ENCODE peak calls at places on chromosome 21, in ten cellular contexts. W is fibroblast of mammary gland, R is astrocyte, S is mesendoderm, P is aorta, E is hepatocyte, J is coronary artery, Z is GM12865, M is fibroblast of lung, V is AG04450. Y is an unnamed sample.

GRCh38 chr21:29477941-29478340 is 179.2 kb downstream of the BACH1 start:
- DNase-seq in E (no peak), V (no peak), M (peak; percentile 82), W (peak; percentile 86), P (no peak), S (no peak), J (no peak), Z (no peak), R (peak; percentile 85), Y (peak; percentile 58)

GRCh38 chr21:20030390-20030789 is 967.8 kb upstream of the NCAM2 start:
- DNase-seq in Z (no peak), E (no peak), P (no peak), W (no peak), R (no peak), M (no peak), J (no peak), S (no peak), V (no peak), Y (no peak)

GRCh38 chr21:25983745-25984144 is 186.8 kb downstream of the APP start:
- DNase-seq in J (no peak), S (peak; percentile 39), V (no peak), P (no peak), R (no peak), E (no peak), Z (no peak), M (no peak), W (no peak), Y (peak; percentile 33)

GRCh38 chr21:25764065-25764464 is 29.3 kb downstream of the GABPA start:
- DNase-seq in W (no peak), E (no peak), Z (no peak), R (no peak), M (no peak), S (no peak), J (no peak), P (no peak), V (no peak), Y (no peak)

GRCh38 chr21:27674037-27674436 is 707.1 kb upstream of the ADAMTS5 start:
- DNase-seq in E (no peak), P (no peak), J (no peak), Z (no peak), V (peak; percentile 42), R (peak; percentile 76), M (peak; percentile 77), S (no peak), W (peak; percentile 92), Y (peak; percentile 71)

GRCh38 chr21:26686278-26686677 is 113.2 kb upstream of the CYYR1 start:
- DNase-seq in M (peak; percentile 21), E (no peak), V (no peak), P (no peak), J (no peak), S (peak; percentile 74), W (peak; percentile 18), Z (peak; percentile 48), R (no peak), Y (peak; percentile 37)

GRCh38 chr21:25459993-25460392 is 147.3 kb downstream of the MRPL39 start:
- DNase-seq in J (no peak), W (no peak), V (no peak), P (no peak), E (no peak), S (no peak), R (no peak), Z (no peak), M (no peak), Y (no peak)

GRCh38 chr21:42010507-42011493 is 640 bp upstream of the ZBTB21 start:
- DNase-seq in M (no peak), R (peak; percentile 16), V (no peak), J (peak; percentile 68), W (no peak), P (peak; percentile 79), Z (peak; percentile 57), S (peak; percentile 46), E (peak; percentile 58), Y (peak; percentile 13)

GRCh38 chr21:23534833-23535232 is 2072.4 kb downstream of the MRPL39 start:
- DNase-seq in M (no peak), J (no peak), E (no peak), R (no peak), P (no peak), W (no peak), Z (no peak), V (no peak), S (no peak), Y (no peak)

GRCh38 chr21:29208666-29209059 is 78.2 kb downstream of the MAP3K7CL start:
- DNase-seq in M (peak; percentile 84), E (no peak), J (no peak), R (peak; percentile 96), Z (no peak), W (peak; percentile 85), V (peak; percentile 46), S (no peak), P (no peak), Y (peak; percentile 96)

GRCh38 chr21:14869984-14870840 is 194.6 kb downstream of the NRIP1 start:
- DNase-seq in R (no peak), V (no peak), J (no peak), E (no peak), M (no peak), P (no peak), S (no peak), Z (no peak), W (no peak), Y (no peak)

GRCh38 chr21:14520535-14520934 is 25.6 kb downstream of the SAMSN1 start:
- DNase-seq in W (no peak), M (no peak), V (no peak), J (no peak), R (no peak), P (peak; percentile 51), S (no peak), Z (no peak), E (no peak), Y (no peak)

GRCh38 chr21:30986966-30987365 is 51.3 kb downstream of the KRTAP19-8 start:
- DNase-seq in M (no peak), Z (no peak), P (no peak), E (no peak), S (no peak), W (no peak), V (no peak), R (no peak), J (no peak), Y (no peak)

GRCh38 chr21:25871566-25871965 is 136.8 kb downstream of the GABPA start:
- DNase-seq in P (no peak), W (no peak), Z (peak; percentile 9), J (no peak), S (peak; percentile 46), R (no peak), M (no peak), V (no peak), E (no peak), Y (no peak)

GRCh38 chr21:26945916-26946315 is 21.0 kb downstream of the ADAMTS5 start:
- DNase-seq in R (no peak), M (no peak), S (peak; percentile 7), P (no peak), W (peak; percentile 65), J (no peak), Z (no peak), E (no peak), V (no peak), Y (no peak)

GRCh38 chr21:15141236-15141970 is 76.6 kb upstream of the NRIP1 start:
- DNase-seq in J (no peak), W (no peak), P (no peak), Z (no peak), R (no peak), M (no peak), E (no peak), V (no peak), S (no peak), Y (no peak)

DNA sequence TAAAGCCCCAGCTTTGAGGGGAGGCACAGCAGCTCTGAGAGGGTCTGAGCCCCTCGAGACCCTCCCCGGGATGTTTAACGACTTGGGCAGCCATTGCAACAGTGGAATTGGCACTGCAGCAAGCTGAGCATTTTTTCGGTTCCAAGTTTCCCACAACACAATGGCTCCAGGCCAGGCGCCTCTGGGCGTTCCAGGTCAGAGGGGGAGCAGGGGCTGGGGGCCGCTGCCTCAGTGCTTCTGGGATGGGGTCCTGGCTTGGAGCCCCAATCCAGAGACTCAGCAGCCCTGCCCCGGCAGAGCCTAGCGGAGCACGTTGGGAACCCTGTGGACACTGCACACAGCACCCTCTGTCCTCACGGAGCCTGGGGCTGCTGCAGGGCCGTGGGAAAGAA is 50.0 kb downstream of the COL18A1 start:
- DNase-seq in Z (no peak), R (no peak), P (peak; percentile 52), M (peak; percentile 46), V (no peak), S (no peak), E (no peak), J (no peak), W (no peak), Y (no peak)
- H3K4me3 ChIP-seq in Z (no peak overlapping the region), R (peak overlapping the region; percentile 28), P (peak overlapping the region; percentile 5), M (peak overlapping the region; percentile 52), V (peak overlapping the region; percentile 17), S (no peak overlapping the region), E (no peak overlapping the region), J (peak overlapping the region; percentile 64), W (no peak overlapping the region), Y (no peak overlapping the region)

DNA sequence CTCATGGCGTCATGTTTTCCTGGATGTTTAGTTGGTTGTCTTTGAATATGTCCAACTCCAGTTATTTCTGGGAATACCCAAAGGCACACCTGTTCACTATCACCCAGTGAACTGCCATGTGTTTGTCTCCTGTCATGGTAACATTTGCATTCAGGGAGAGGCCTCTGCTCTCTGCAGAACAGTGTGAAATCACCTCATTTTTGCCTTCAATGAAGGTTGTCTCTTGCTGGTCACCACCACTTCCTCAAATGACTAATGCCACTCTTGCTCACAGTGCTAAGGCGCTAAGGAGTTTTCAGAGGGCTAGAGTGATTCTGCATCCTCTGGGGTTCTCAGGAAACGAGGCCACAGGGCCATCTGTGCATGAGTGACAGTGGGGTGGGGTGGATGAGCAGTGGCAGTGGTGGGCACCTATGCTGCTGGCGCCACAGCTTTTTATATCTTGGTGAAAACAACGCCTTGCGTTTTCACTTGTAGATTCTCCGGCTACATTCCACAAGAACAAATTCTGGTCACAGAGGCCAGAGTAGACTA is 60.0 kb upstream of the ATP5PO start:
- DNase-seq in J (no peak), R (peak; percentile 45), S (peak; percentile 26), M (no peak), V (no peak), P (no peak), Z (peak; percentile 96), W (peak; percentile 60), E (peak; percentile 24), Y (no peak)
- H3K4me3 ChIP-seq in J (peak overlapping the region; percentile 16), R (peak overlapping the region; percentile 28), S (no peak overlapping the region), M (no peak overlapping the region), V (no peak overlapping the region), P (no peak overlapping the region), Z (peak overlapping the region; percentile 66), W (no peak overlapping the region), E (no peak overlapping the region), Y (no peak overlapping the region)

GRCh38 chr21:39385299-39386145 is 36.6 kb upstream of the HMGN1 start:
- DNase-seq in R (peak; percentile 63), V (peak; percentile 60), W (peak; percentile 72), M (peak; percentile 82), J (no peak), P (peak; percentile 90), E (no peak), Z (peak; percentile 88), S (no peak), Y (peak; percentile 88)
- H3K4me3 ChIP-seq in R (peak overlapping the region; percentile 54), V (peak overlapping the region; percentile 54), W (peak overlapping the region; percentile 37), M (peak overlapping the region; percentile 47), J (peak overlapping the region; percentile 58), P (no peak overlapping the region), E (no peak overlapping the region), Z (peak overlapping the region; percentile 47), S (no peak overlapping the region), Y (peak overlapping the region; percentile 43)

DNA sequence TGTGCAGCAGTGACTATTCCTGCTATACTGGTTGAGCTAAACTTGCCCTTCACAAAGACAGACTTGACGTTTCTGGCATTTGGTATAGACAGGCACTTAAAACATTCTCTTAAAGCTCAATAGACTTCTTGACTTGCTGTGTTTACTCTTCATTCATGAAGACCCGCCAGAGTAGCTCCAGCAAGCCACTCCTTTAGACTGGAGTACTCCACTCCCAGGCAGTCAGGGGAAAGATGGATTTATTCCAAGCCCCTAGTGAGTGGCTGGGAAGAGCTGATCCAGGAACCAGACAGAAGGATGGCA is 70.7 kb downstream of the EVA1C start:
- DNase-seq in W (no peak), S (no peak), V (no peak), J (no peak), E (no peak), R (no peak), M (no peak), Z (no peak), P (no peak), Y (no peak)
- H3K4me3 ChIP-seq in W (no peak overlapping the region), S (no peak overlapping the region), V (no peak overlapping the region), J (no peak overlapping the region), E (no peak overlapping the region), R (no peak overlapping the region), M (no peak overlapping the region), Z (no peak overlapping the region), P (no peak overlapping the region), Y (no peak overlapping the region)

Y was measured in cardiac fibroblast.